ENCODE peak calls at places on chromosomes 2 and 18, in four cellular contexts. W is GM13976, A is ovary, U is A673. K is an unnamed sample.

GRCh38 chr2:17065536-17065935 is 399.9 kb upstream of the CYRIA start:
- DNase-seq in U (no peak), A (no peak), W (no peak), K (no peak)

GRCh38 chr2:60551241-60552095 is 2.0 kb downstream of the BCL11A start:
- DNase-seq in U (peak), A (peak), W (no peak), K (peak)

GRCh38 chr2:25032094-25032493 is 9.8 kb upstream of the EFR3B start:
- DNase-seq in U (peak), A (no peak), W (no peak), K (no peak)

GRCh38 chr18:76351961-76352581 is 143.0 kb downstream of the ZNF516 start:
- DNase-seq in W (no peak), U (peak), A (peak), K (peak)

GRCh38 chr18:59861963-59862819 is 37.6 kb upstream of the PMAIP1 start:
- DNase-seq in A (no peak), W (no peak), U (no peak), K (no peak)

GRCh38 chr2:232438951-232439757 is 16.8 kb upstream of the ALPI start:
- DNase-seq in A (no peak), U (no peak), W (no peak), K (peak)

GRCh38 chr2:43174368-43175186 is 51.8 kb downstream of the ZFP36L2 start:
- DNase-seq in U (no peak), W (peak), A (no peak), K (no peak)

GRCh38 chr2:14944562-14945346 is 312.2 kb downstream of the LRATD1 start:
- DNase-seq in U (peak), W (no peak), A (no peak), K (peak)

GRCh38 chr2:9102861-9103662 is 99.6 kb upstream of the MBOAT2 start:
- DNase-seq in W (no peak), A (no peak), U (no peak), K (no peak)

GRCh38 chr2:17254421-17254820 is 263.8 kb downstream of the RAD51AP2 start:
- DNase-seq in W (no peak), U (no peak), A (no peak), K (no peak)

GRCh38 chr2:150142561-150142960 is 344.9 kb downstream of the RND3 start:
- DNase-seq in A (no peak), W (no peak), U (no peak), K (no peak)

GRCh38 chr2:144331652-144332355 is 188.1 kb downstream of the ZEB2 start:
- DNase-seq in U (no peak), W (no peak), A (no peak), K (no peak)

GRCh38 chr2:65022189-65022588 is 33.0 kb downstream of the SLC1A4 start:
- DNase-seq in A (no peak), U (no peak), W (no peak), K (no peak)
- TF ChIP-seq CTCF in A (no peak), U (no peak), W (no peak), K (no peak)

DNA sequence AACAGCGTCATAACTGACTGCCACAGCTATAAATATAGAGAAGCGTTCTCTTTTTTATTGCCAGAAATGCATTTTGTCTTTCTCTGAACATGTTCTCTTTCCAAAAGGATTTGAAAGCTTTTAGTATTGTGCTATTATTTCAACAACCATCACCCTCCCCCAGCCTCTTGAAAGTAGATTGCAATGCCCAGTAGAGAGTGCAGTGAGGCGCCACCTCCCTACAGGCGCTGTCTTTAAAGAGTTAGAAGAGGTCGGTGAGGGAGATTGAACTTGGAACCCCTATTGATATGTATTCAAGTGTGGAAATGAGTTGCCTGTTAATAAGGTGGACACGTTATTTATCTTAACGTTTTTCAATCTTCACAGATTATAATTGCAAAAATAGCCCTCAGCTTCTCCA is 360.3 kb downstream of the LRP1B start:
- DNase-seq in U (no peak), W (no peak), A (no peak), K (no peak)
- TF ChIP-seq CTCF in U (no peak), W (no peak), A (no peak), K (no peak)

DNA sequence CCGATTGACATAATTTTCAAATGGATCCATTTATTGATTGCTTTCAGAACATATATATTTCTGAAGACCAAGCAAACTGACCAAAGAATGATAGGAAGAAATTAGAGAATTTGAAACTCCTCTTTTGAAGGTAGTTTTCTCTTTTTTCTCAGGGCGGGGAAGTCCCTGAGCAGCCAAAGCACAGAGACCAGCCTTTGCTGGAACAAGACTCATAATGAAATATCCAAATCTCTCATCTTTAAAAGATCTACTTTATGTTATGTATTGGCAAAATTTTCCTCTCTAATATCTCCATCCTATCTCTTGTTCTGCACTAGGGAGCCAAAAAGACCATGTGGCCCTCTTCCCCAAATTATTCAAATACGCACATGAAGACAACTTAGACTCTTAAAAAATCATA is 379.0 kb upstream of the TCF4 start:
- DNase-seq in U (no peak), A (no peak), W (no peak), K (no peak)
- TF ChIP-seq CTCF in U (no peak), A (no peak), W (no peak), K (no peak)

DNA sequence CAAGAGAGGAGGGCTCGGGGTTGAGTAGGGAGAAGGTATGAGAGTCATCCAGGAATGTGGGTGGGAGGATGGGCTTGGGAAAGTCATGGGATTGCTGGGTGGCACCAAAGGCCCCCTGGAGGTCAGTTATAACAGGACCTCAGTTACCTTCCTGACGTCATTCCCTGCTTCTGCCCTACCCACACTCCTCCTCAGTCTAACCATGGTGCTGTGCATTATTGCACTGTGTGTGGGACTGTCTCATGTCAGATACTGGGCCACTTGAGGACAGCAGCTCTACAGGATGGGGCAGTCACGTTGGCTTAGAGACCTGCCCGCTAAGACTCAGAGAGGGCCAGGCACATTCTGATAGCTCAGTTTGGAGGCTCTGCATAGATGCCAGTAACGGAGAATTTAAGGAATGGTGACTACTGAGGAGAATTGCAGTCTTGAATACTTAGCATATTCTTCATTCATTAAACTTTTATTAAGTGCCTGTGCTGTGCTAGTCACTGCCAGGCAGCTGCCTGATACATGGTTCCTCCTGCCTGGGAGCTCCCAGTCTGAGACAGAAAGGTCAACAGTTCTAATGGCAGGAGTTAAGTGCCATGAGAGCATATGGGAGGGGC is 90.5 kb downstream of the LAMA3 start:
- DNase-seq in A (no peak), U (no peak), W (no peak), K (peak)
- TF ChIP-seq CTCF in A (no peak), U (no peak), W (no peak), K (no peak)

DNA sequence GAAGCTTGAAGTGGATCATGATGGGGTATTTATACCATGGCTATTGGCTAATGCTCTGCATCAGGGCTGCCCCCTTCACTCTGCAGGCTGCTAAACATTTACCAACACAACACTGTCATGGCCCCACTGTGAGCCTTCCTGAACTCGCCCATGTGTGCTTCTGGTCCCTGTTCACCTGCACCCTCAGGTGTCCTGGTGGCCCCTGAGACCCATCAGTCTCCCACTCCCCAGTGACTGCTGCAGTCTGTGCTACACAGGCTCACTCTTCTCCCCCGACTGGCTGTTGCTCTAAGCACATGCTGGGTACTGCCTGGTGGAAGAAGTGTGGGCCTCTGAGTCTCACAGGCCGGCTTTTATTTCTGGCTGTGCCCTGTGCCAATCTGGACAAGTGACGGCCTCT is 183.0 kb upstream of the HS6ST1 start:
- DNase-seq in W (no peak), U (no peak), A (no peak), K (no peak)
- TF ChIP-seq CTCF in W (no peak), U (no peak), A (no peak), K (no peak)

GRCh38 chr18:45282101-45282812 is 333.0 kb upstream of the SLC14A2 start:
- DNase-seq in U (no peak), A (no peak), W (no peak), K (no peak)
- TF ChIP-seq CTCF in U (peak), A (no peak), W (no peak), K (no peak)

GRCh38 chr18:55096261-55097026 is 137.2 kb upstream of the CCDC68 start:
- DNase-seq in W (peak), A (no peak), U (peak), K (no peak)
- TF ChIP-seq CTCF in W (peak), A (peak), U (peak), K (no peak)

DNA sequence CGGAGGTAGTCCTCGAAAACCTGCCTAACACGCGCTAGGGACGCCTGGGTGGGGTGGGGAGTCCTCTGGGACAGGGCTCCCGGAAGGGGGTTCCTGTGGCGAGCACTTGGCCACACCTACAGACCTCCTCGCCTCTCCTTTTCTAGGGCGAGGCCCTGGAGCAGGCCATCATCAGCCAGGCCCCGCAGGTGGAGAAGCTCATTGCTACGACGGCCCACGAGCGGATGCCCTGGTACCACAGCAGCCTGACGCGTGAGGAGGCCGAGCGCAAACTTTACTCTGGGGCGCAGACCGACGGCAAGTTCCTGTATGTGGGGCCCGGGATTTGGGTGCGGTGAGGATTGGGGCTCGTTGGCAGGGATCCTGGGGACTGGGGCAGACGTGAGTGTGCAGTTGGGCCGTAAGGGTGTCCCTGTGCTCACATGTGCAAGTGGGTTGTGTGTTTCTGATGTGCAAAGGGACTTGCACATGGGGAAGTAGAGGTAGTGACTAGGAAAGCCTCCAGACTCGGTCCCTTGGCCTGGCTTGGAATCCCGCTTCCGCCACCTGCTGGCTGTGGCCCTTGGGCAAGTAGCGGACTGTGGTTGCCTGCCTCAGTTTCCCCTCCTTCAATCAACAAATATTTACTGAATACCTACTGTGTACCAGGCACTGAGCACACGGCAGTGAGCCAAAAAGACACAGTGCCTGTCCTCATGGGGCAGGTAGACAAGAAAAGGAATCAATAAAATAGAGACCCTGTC is 11.7 kb downstream of the ZAP70 start:
- DNase-seq in W (no peak), U (no peak), A (no peak), K (no peak)
- TF ChIP-seq CTCF in W (no peak), U (no peak), A (no peak), K (no peak)